ENCODE peak calls at places on chromosomes 13 and 19, in ten cellular contexts. One of them, this sample, is unnamed.

GRCh38 chr19:49546825-49547565 is 19.2 kb downstream of the RCN3 start:
- DNase-seq in uterus: peak; percentile 66
- DNase-seq in mammary epithelial cell: peak; percentile 72
- DNase-seq in mesendoderm: peak; percentile 92
- DNase-seq in aorta: no peak
- DNase-seq in kidney: no peak
- DNase-seq in MM.1S: peak; percentile 76
- DNase-seq in HCT116: peak; percentile 85
- DNase-seq in GM12878: peak; percentile 42
- DNase-seq in adrenal gland: peak; percentile 87
- DNase-seq in this sample: peak; percentile 89

GRCh38 chr19:14536926-14537692 is 7.7 kb downstream of the TECR start:
- DNase-seq in uterus: peak; percentile 75
- DNase-seq in kidney: peak; percentile 90
- DNase-seq in adrenal gland: peak; percentile 85
- DNase-seq in mammary epithelial cell: peak; percentile 81
- DNase-seq in aorta: peak; percentile 86
- DNase-seq in HCT116: peak; percentile 88
- DNase-seq in mesendoderm: peak; percentile 99
- DNase-seq in MM.1S: no peak
- DNase-seq in GM12878: no peak
- DNase-seq in this sample: peak; percentile 97

GRCh38 chr13:27006519-27007161 is 165.0 kb downstream of the USP12 start:
- DNase-seq in mesendoderm: peak; percentile 22
- DNase-seq in adrenal gland: no peak
- DNase-seq in aorta: no peak
- DNase-seq in HCT116: peak; percentile 12
- DNase-seq in MM.1S: no peak
- DNase-seq in uterus: no peak
- DNase-seq in kidney: peak; percentile 80
- DNase-seq in GM12878: no peak
- DNase-seq in mammary epithelial cell: peak; percentile 11
- DNase-seq in this sample: no peak

GRCh38 chr19:17560205-17560595 is 4.8 kb downstream of the COLGALT1 start:
- DNase-seq in GM12878: no peak
- DNase-seq in mammary epithelial cell: no peak
- DNase-seq in mesendoderm: no peak
- DNase-seq in MM.1S: no peak
- DNase-seq in kidney: no peak
- DNase-seq in adrenal gland: peak; percentile 62
- DNase-seq in aorta: no peak
- DNase-seq in HCT116: no peak
- DNase-seq in uterus: peak; percentile 50
- DNase-seq in this sample: no peak

GRCh38 chr19:17235618-17236413 is 9.8 kb downstream of the OCEL1 start:
- DNase-seq in mesendoderm: peak; percentile 83
- DNase-seq in kidney: peak; percentile 91
- DNase-seq in GM12878: no peak
- DNase-seq in HCT116: no peak
- DNase-seq in mammary epithelial cell: peak; percentile 61
- DNase-seq in aorta: peak; percentile 92
- DNase-seq in MM.1S: peak; percentile 74
- DNase-seq in uterus: peak; percentile 72
- DNase-seq in adrenal gland: peak; percentile 68
- DNase-seq in this sample: peak; percentile 90

GRCh38 chr19:29630661-29631060 is 24.6 kb downstream of the POP4 start:
- DNase-seq in adrenal gland: no peak
- DNase-seq in kidney: no peak
- DNase-seq in HCT116: no peak
- DNase-seq in MM.1S: no peak
- DNase-seq in mammary epithelial cell: no peak
- DNase-seq in mesendoderm: no peak
- DNase-seq in GM12878: no peak
- DNase-seq in uterus: no peak
- DNase-seq in aorta: no peak
- DNase-seq in this sample: no peak

GRCh38 chr13:49341941-49342340 is 94.2 kb downstream of the CDADC1 start:
- DNase-seq in mesendoderm: no peak
- DNase-seq in uterus: no peak
- DNase-seq in MM.1S: no peak
- DNase-seq in GM12878: no peak
- DNase-seq in HCT116: no peak
- DNase-seq in aorta: no peak
- DNase-seq in adrenal gland: no peak
- DNase-seq in kidney: no peak
- DNase-seq in mammary epithelial cell: no peak
- DNase-seq in this sample: no peak

GRCh38 chr19:29519146-29519545 is 6.6 kb upstream of the VSTM2B start:
- DNase-seq in MM.1S: no peak
- DNase-seq in adrenal gland: no peak
- DNase-seq in aorta: peak; percentile 69
- DNase-seq in HCT116: no peak
- DNase-seq in kidney: peak; percentile 43
- DNase-seq in mammary epithelial cell: no peak
- DNase-seq in GM12878: no peak
- DNase-seq in mesendoderm: no peak
- DNase-seq in uterus: no peak
- DNase-seq in this sample: no peak

GRCh38 chr13:108911807-108912206 is 282.4 kb downstream of the MYO16 start:
- DNase-seq in aorta: no peak
- DNase-seq in GM12878: no peak
- DNase-seq in kidney: no peak
- DNase-seq in mammary epithelial cell: peak; percentile 71
- DNase-seq in HCT116: no peak
- DNase-seq in mesendoderm: no peak
- DNase-seq in uterus: no peak
- DNase-seq in adrenal gland: no peak
- DNase-seq in MM.1S: no peak
- DNase-seq in this sample: no peak

GRCh38 chr13:97354808-97355207 is 79.2 kb upstream of the RAP2A start:
- DNase-seq in mammary epithelial cell: no peak
- DNase-seq in adrenal gland: no peak
- DNase-seq in MM.1S: no peak
- DNase-seq in HCT116: no peak
- DNase-seq in aorta: no peak
- DNase-seq in uterus: no peak
- DNase-seq in mesendoderm: no peak
- DNase-seq in kidney: no peak
- DNase-seq in GM12878: no peak
- DNase-seq in this sample: no peak

GRCh38 chr19:13835791-13836723 is 40.8 kb downstream of the ZSWIM4 start:
- DNase-seq in kidney: peak; percentile 81
- DNase-seq in GM12878: no peak
- DNase-seq in adrenal gland: no peak
- DNase-seq in mammary epithelial cell: no peak
- DNase-seq in MM.1S: no peak
- DNase-seq in aorta: peak; percentile 86
- DNase-seq in uterus: no peak
- DNase-seq in mesendoderm: no peak
- DNase-seq in HCT116: no peak
- DNase-seq in this sample: no peak

GRCh38 chr19:4547303-4548237 is 7.7 kb upstream of the LRG1 start:
- DNase-seq in mammary epithelial cell: no peak
- DNase-seq in uterus: no peak
- DNase-seq in aorta: no peak
- DNase-seq in GM12878: no peak
- DNase-seq in adrenal gland: peak; percentile 68
- DNase-seq in kidney: no peak
- DNase-seq in mesendoderm: peak; percentile 45
- DNase-seq in HCT116: no peak
- DNase-seq in MM.1S: no peak
- DNase-seq in this sample: no peak

DNA sequence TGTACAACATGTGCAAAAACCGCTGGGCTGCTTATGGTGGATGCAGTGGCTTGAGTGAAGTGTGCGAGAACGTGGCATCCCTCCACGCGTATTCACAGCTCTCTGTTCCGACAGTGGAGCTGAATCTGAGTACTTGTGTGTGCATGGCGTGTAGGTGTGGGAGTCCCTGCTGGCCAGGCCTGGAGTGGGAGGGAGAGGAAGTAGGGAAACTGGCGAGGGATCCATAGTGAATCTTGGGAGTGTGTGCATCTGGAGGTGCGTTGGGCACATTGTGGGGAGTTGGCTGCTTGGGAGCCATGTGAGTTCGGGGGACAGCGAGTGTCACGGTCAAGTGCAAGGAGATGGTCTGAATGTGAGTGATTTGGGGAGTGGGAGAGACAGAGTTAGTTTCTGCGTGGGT is 2.4 kb downstream of the KLC3 start:
- DNase-seq in mesendoderm: no peak
- DNase-seq in mammary epithelial cell: no peak
- DNase-seq in aorta: no peak
- DNase-seq in kidney: no peak
- DNase-seq in HCT116: no peak
- DNase-seq in adrenal gland: no peak
- DNase-seq in GM12878: no peak
- DNase-seq in MM.1S: no peak
- DNase-seq in uterus: no peak
- DNase-seq in this sample: no peak
- H3K27ac ChIP-seq in mesendoderm: no peak overlapping the region
- H3K27ac ChIP-seq in mammary epithelial cell: no peak overlapping the region
- H3K27ac ChIP-seq in aorta: no peak overlapping the region
- H3K27ac ChIP-seq in kidney: no peak overlapping the region
- H3K27ac ChIP-seq in HCT116: no peak overlapping the region
- H3K27ac ChIP-seq in adrenal gland: no peak overlapping the region
- H3K27ac ChIP-seq in GM12878: no peak overlapping the region
- H3K27ac ChIP-seq in MM.1S: no peak overlapping the region
- H3K27ac ChIP-seq in uterus: no peak overlapping the region
- H3K27ac ChIP-seq in this sample: no peak overlapping the region

GRCh38 chr19:40702337-40703012 is 12.0 kb upstream of the NUMBL start:
- DNase-seq in mesendoderm: peak; percentile 85
- DNase-seq in mammary epithelial cell: no peak
- DNase-seq in kidney: no peak
- DNase-seq in aorta: no peak
- DNase-seq in HCT116: no peak
- DNase-seq in GM12878: no peak
- DNase-seq in uterus: peak; percentile 59
- DNase-seq in adrenal gland: no peak
- DNase-seq in MM.1S: no peak
- DNase-seq in this sample: peak; percentile 89

GRCh38 chr19:40701758-40702157 is 11.3 kb upstream of the NUMBL start:
- DNase-seq in kidney: no peak
- DNase-seq in uterus: no peak
- DNase-seq in HCT116: no peak
- DNase-seq in mesendoderm: no peak
- DNase-seq in adrenal gland: no peak
- DNase-seq in aorta: no peak
- DNase-seq in MM.1S: no peak
- DNase-seq in mammary epithelial cell: no peak
- DNase-seq in GM12878: no peak
- DNase-seq in this sample: no peak

GRCh38 chr19:40697007-40697406 is 6.6 kb upstream of the NUMBL start:
- DNase-seq in mammary epithelial cell: no peak
- DNase-seq in HCT116: no peak
- DNase-seq in mesendoderm: no peak
- DNase-seq in kidney: no peak
- DNase-seq in uterus: no peak
- DNase-seq in adrenal gland: no peak
- DNase-seq in aorta: no peak
- DNase-seq in GM12878: no peak
- DNase-seq in MM.1S: no peak
- DNase-seq in this sample: no peak

GRCh38 chr19:40703029-40703755 is 12.7 kb upstream of the NUMBL start:
- DNase-seq in kidney: no peak
- DNase-seq in HCT116: no peak
- DNase-seq in mesendoderm: no peak
- DNase-seq in uterus: no peak
- DNase-seq in aorta: no peak
- DNase-seq in mammary epithelial cell: no peak
- DNase-seq in MM.1S: no peak
- DNase-seq in adrenal gland: no peak
- DNase-seq in GM12878: no peak
- DNase-seq in this sample: no peak

DNA sequence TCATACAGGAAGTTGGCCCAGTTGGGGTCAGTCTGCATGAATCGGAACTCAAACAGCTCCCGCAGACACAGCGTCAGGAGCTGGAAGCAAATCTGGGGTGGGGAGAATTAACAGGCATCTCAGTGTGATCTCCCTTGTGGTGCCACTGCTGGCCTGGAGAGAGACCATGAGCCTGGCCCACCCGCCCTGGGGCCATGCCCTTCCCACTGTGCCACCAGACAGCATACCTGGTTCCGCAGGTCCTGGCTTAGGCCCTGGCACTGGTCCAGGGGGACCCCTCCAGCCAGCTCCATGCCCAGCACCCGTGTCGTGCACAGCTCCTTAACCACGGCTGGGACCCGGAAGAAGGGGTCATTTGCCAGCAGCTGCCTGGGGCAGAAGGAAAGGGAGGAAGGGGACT is 9.6 kb upstream of the NUMBL start:
- DNase-seq in kidney: no peak
- DNase-seq in mesendoderm: peak; percentile 30
- DNase-seq in HCT116: no peak
- DNase-seq in GM12878: no peak
- DNase-seq in uterus: no peak
- DNase-seq in adrenal gland: no peak
- DNase-seq in aorta: no peak
- DNase-seq in mammary epithelial cell: no peak
- DNase-seq in MM.1S: no peak
- DNase-seq in this sample: no peak
- H3K27ac ChIP-seq in kidney: no peak overlapping the region
- H3K27ac ChIP-seq in mesendoderm: no peak overlapping the region
- H3K27ac ChIP-seq in HCT116: no peak overlapping the region
- H3K27ac ChIP-seq in GM12878: no peak overlapping the region
- H3K27ac ChIP-seq in uterus: no peak overlapping the region
- H3K27ac ChIP-seq in adrenal gland: no peak overlapping the region
- H3K27ac ChIP-seq in aorta: no peak overlapping the region
- H3K27ac ChIP-seq in mammary epithelial cell: no peak overlapping the region
- H3K27ac ChIP-seq in MM.1S: no peak overlapping the region
- H3K27ac ChIP-seq in this sample: no peak overlapping the region

GRCh38 chr13:110332750-110333149 is 25.7 kb downstream of the COL4A2 start:
- DNase-seq in mesendoderm: no peak
- DNase-seq in GM12878: no peak
- DNase-seq in adrenal gland: no peak
- DNase-seq in mammary epithelial cell: no peak
- DNase-seq in aorta: no peak
- DNase-seq in HCT116: no peak
- DNase-seq in MM.1S: no peak
- DNase-seq in uterus: no peak
- DNase-seq in kidney: no peak
- DNase-seq in this sample: no peak
- H3K27ac ChIP-seq in mesendoderm: no peak overlapping the region
- H3K27ac ChIP-seq in GM12878: no peak overlapping the region
- H3K27ac ChIP-seq in adrenal gland: no peak overlapping the region
- H3K27ac ChIP-seq in mammary epithelial cell: no peak overlapping the region
- H3K27ac ChIP-seq in aorta: no peak overlapping the region
- H3K27ac ChIP-seq in HCT116: no peak overlapping the region
- H3K27ac ChIP-seq in MM.1S: no peak overlapping the region
- H3K27ac ChIP-seq in uterus: no peak overlapping the region
- H3K27ac ChIP-seq in kidney: no peak overlapping the region
- H3K27ac ChIP-seq in this sample: no peak overlapping the region

DNA sequence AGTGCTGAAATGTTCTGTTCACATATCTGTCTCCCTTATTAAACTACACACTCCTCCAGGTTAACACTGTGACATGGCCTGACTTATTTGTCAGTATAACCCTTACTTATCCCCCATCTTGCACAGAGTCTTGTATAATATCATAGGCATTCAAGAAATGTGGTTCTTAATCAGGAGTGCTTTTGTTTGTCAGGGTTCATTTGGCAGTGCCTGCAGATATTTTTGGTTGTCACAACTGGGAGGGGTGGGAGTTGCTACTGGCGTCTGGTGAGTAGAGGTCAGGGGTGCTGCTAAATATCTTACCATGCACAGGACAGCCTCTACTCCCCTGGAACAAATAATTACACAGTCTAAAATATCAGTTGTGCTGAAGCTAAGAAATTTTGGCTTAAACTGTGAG is 20.4 kb upstream of the OBI1 start:
- DNase-seq in aorta: no peak
- DNase-seq in kidney: no peak
- DNase-seq in adrenal gland: no peak
- DNase-seq in HCT116: no peak
- DNase-seq in uterus: no peak
- DNase-seq in GM12878: no peak
- DNase-seq in mammary epithelial cell: no peak
- DNase-seq in mesendoderm: no peak
- DNase-seq in MM.1S: no peak
- DNase-seq in this sample: no peak
- H3K27ac ChIP-seq in aorta: no peak overlapping the region
- H3K27ac ChIP-seq in kidney: no peak overlapping the region
- H3K27ac ChIP-seq in adrenal gland: no peak overlapping the region
- H3K27ac ChIP-seq in HCT116: no peak overlapping the region
- H3K27ac ChIP-seq in uterus: no peak overlapping the region
- H3K27ac ChIP-seq in GM12878: no peak overlapping the region
- H3K27ac ChIP-seq in mammary epithelial cell: no peak overlapping the region
- H3K27ac ChIP-seq in mesendoderm: no peak overlapping the region
- H3K27ac ChIP-seq in MM.1S: no peak overlapping the region
- H3K27ac ChIP-seq in this sample: no peak overlapping the region

This sample was measured in K562.